ENCODE peak calls at places on chromosomes 16 and 17, in six cellular contexts. Z, D, M, J, E and R are unnamed samples.

GRCh38 chr17:3761918-3762380 is 38.2 kb downstream of the HASPIN start:
- DNase-seq in Z (no peak), J (no peak), E (no peak), D (no peak), M (no peak), R (no peak)

GRCh38 chr17:27321372-27321771 is 27.5 kb downstream of the WSB1 start:
- DNase-seq in E (no peak), Z (no peak), D (no peak), M (no peak), J (no peak), R (no peak)

GRCh38 chr17:43905985-43906852 is 1.1 kb downstream of the MPP2 start:
- DNase-seq in J (peak; percentile 80), D (peak; percentile 55), E (peak; percentile 66), M (peak; percentile 74), Z (peak; percentile 61), R (no peak)

GRCh38 chr16:71409038-71409775 is 32.6 kb downstream of the TLE7 start:
- DNase-seq in M (no peak), J (no peak), D (no peak), E (no peak), Z (no peak), R (no peak)

GRCh38 chr17:73175962-73176565 is 11.3 kb downstream of the SSTR2 start:
- DNase-seq in M (no peak), J (no peak), E (no peak), Z (no peak), D (no peak), R (no peak)

GRCh38 chr17:49403514-49404289 is 11.0 kb downstream of the PHB1 start:
- DNase-seq in J (no peak), D (no peak), M (no peak), E (no peak), Z (peak; percentile 30), R (no peak)

GRCh38 chr17:66717680-66718079 is 117.2 kb upstream of the CACNG5 start:
- DNase-seq in D (no peak), Z (no peak), M (no peak), J (no peak), E (no peak), R (no peak)

GRCh38 chr16:11101695-11102522 is 154.1 kb downstream of the SOCS1 start:
- DNase-seq in M (no peak), J (no peak), E (no peak), D (peak; percentile 88), Z (no peak), R (no peak)

GRCh38 chr16:66845791-66846221 is 1.6 kb downstream of the CA7 start:
- DNase-seq in J (no peak), Z (no peak), D (no peak), E (no peak), M (no peak), R (no peak)

GRCh38 chr16:22638393-22639206 is 127.9 kb downstream of the NPIPB5 start:
- DNase-seq in M (no peak), E (no peak), Z (no peak), D (peak; percentile 22), J (no peak), R (peak; percentile 57)

GRCh38 chr17:76248013-76248782 is 7.9 kb upstream of the RNF157 start:
- DNase-seq in D (no peak), E (no peak), J (no peak), Z (no peak), M (no peak), R (no peak)

GRCh38 chr17:49218941-49219913 is 8.7 kb downstream of the ABI3 start:
- DNase-seq in J (peak; percentile 72), Z (no peak), D (no peak), M (peak; percentile 75), E (no peak), R (no peak)

GRCh38 chr17:12928736-12929135 is 89.1 kb downstream of the ELAC2 start:
- DNase-seq in J (no peak), D (peak; percentile 15), M (no peak), E (no peak), Z (no peak), R (no peak)

GRCh38 chr17:78884148-78884870 is 18.7 kb downstream of the CEP295NL start:
- DNase-seq in Z (no peak), E (no peak), M (no peak), D (no peak), J (no peak), R (no peak)

GRCh38 chr17:44599298-44600175 is 42.3 kb downstream of the FZD2 start:
- DNase-seq in J (no peak), E (peak; percentile 96), M (peak; percentile 65), D (peak; percentile 100), Z (peak; percentile 66), R (peak; percentile 95)

GRCh38 chr16:49352923-49353322 is 20.7 kb upstream of the C16orf78 start:
- DNase-seq in J (no peak), Z (no peak), D (no peak), M (no peak), E (no peak), R (no peak)

GRCh38 chr17:7327056-7327455 is 2.1 kb downstream of the NEURL4 start:
- DNase-seq in J (no peak), E (no peak), M (no peak), Z (no peak), D (no peak), R (no peak)

GRCh38 chr17:22253007-22253406 is 560.7 kb downstream of the KCNJ18 start:
- DNase-seq in E (no peak), D (no peak), J (no peak), Z (no peak), M (no peak), R (no peak)

GRCh38 chr17:8846768-8847211 is 20.7 kb downstream of the PIK3R6 start:
- DNase-seq in E (no peak), Z (no peak), M (no peak), J (no peak), D (peak; percentile 18), R (peak; percentile 53)

GRCh38 chr16:24721830-24722238 is 7.6 kb upstream of the TNRC6A start:
- DNase-seq in D (no peak), E (no peak), Z (no peak), M (no peak), J (no peak), R (no peak)

GRCh38 chr17:21171309-21171922 is 42.5 kb downstream of the TMEM11 start:
- DNase-seq in J (no peak), E (no peak), M (no peak), Z (no peak), D (no peak), R (no peak)

DNA sequence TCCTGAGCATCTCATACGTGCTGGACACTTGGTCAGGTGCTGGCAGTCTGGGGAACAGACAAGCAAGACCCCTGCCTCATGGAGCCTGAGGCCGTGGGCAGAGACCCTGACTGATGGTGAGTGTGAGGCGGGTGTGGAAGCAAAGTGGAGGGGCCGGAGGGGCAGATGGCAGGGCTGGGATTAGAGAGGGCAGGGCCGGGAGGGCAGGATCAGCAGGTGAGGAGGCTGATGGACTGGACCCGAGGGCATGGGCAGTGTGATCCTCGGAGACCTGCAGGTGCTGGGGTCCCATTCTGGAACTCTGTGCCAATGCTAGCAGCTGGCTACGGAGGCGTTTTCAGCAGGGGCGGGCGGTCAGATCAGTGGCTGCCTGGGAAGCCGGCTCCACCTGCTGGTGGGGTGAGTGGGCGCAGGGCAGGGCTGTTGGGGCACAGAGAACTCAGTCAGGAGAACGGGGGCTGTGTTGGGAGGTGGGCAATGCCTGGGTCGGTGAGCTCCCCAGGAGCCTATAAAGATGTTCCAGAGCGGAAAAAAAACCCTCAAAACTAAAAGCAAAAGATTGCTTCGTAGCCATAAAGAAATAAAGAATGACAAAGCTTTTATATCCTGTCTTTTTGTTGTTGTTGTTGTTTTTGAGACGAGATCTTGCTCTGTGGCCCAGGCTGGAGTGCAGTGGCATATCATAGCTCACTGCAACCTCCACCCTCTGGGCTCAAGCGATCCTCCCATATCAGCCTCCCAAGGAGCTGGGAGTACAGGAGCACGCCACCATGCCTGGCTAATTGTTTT is 8.9 kb upstream of the C16orf74 start:
- DNase-seq in M (peak; percentile 76), D (no peak), J (no peak), E (no peak), Z (no peak), R (no peak)
- TF ChIP-seq CTCF in M (no peak), D (peak; percentile 17), J (peak; percentile 19), E (no peak), Z (no peak), R (peak; percentile 53)

DNA sequence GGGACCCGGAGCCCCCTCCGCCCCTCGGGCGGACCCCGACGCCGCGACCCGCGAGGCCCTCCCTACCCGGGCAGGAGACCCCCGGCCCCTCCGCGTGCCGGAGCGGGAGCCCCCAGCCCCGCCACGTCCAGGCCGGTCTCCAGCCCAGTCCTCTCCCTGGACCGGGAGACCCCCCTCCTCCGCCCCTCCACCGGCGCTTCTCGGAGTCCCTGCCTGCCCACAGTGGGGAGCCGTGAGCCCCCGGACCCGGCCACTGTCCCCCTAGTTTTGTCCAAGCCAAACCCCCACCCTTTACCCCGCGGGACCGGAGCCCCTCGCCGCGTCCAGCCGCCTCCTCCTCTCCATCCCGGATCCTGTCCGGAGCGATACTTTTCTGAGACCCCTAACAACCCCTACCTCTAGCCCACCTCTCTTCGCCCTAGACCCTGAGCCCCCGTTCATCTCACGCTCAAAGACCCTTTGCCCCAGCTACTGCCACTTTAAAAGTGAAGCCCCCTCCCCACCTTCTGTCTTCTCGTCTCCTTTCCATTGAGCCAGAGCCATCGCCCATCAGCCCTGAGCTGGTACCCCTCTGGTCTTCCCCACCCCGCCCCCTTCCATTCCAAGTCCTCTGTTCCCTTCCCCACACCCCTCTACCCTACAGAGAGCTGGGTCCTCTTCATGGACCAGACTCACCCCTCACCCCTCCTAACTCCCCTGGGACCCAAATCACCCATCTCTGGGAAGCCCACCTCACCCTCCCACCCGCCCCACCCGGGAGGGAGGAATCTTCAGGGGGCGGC is 1.0 kb downstream of the NECAB2 start:
- DNase-seq in M (no peak), J (peak; percentile 63), D (no peak), E (no peak), Z (no peak), R (no peak)
- H3K4me3 ChIP-seq in M (no peak overlapping the region), J (peak overlapping the region; percentile 56), D (no peak overlapping the region), E (no peak overlapping the region), Z (peak overlapping the region; percentile 56), R (no peak overlapping the region)

GRCh38 chr16:4616047-4616811 is 1.5 kb upstream of the UBALD1 start:
- DNase-seq in D (peak; percentile 100), E (peak; percentile 100), M (peak; percentile 100), Z (peak; percentile 100), J (peak; percentile 99), R (peak; percentile 100)
- TF ChIP-seq CTCF in D (peak; percentile 38), E (no peak), M (peak; percentile 37), Z (peak; percentile 45), J (peak; percentile 60), R (peak; percentile 10)

GRCh38 chr17:60527701-60528100 is 1.7 kb upstream of the APPBP2 start:
- DNase-seq in E (no peak), J (no peak), Z (no peak), D (no peak), M (no peak), R (no peak)

GRCh38 chr17:60526726-60527125 is 684 bp upstream of the APPBP2 start:
- DNase-seq in E (no peak), M (no peak), J (no peak), D (peak; percentile 44), Z (no peak), R (no peak)

GRCh38 chr17:60528828-60529227 is 2.8 kb upstream of the APPBP2 start:
- DNase-seq in E (no peak), M (no peak), J (no peak), D (no peak), Z (no peak), R (no peak)

GRCh38 chr17:60525624-60526514 is at the start of gene APPBP2:
- DNase-seq in E (peak; percentile 87), D (peak; percentile 88), Z (peak; percentile 78), M (peak; percentile 90), J (peak; percentile 92), R (peak; percentile 47)

DNA sequence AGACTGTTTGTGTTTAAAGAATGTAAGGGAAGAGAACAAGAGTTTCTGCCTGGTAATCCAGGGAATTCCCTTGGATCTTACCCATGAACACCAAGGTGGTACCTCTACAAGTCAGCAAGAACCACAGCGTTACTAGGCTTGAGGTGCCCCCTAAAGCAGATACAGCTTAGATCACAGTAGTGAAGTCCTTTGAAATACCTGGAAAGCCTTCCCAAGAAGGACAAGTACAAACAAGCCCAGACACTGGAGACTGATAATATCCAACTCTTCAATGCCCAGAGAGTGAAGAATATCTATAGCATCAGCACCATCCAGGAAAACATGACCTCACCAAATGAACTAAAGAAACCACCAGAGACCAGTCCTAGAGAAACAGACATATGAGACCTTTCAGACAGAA is 3.8 kb upstream of the APPBP2 start:
- DNase-seq in D (no peak), J (no peak), Z (no peak), M (no peak), E (no peak), R (no peak)
- H3K4me3 ChIP-seq in D (no peak overlapping the region), J (no peak overlapping the region), Z (no peak overlapping the region), M (no peak overlapping the region), E (no peak overlapping the region), R (no peak overlapping the region)